ENCODE peak calls at places on chromosomes 13 and 19, in seven cellular contexts. One of them, this sample, is unnamed. For H3K36me3, the result is how much of the 10 kb centered on the place peaks cover.

GRCh38 chr19:55406869-55407624 is 541 bp downstream of the UBE2S start:
- DNase-seq in aorta: peak
- DNase-seq in body of pancreas: peak
- DNase-seq in colonic mucosa: no peak
- DNase-seq in CD8-positive, alpha-beta T cell: no peak
- DNase-seq in brain microvascular endothelial cell: no peak
- DNase-seq in PC-9: peak
- DNase-seq in this sample: peak

GRCh38 chr19:13962738-13963602 is 10.7 kb downstream of the DCAF15 start:
- DNase-seq in body of pancreas: no peak
- DNase-seq in PC-9: no peak
- DNase-seq in brain microvascular endothelial cell: no peak
- DNase-seq in CD8-positive, alpha-beta T cell: no peak
- DNase-seq in aorta: peak
- DNase-seq in colonic mucosa: no peak
- DNase-seq in this sample: peak

GRCh38 chr13:20796791-20797513 is 23.2 kb upstream of the EEF1AKMT1 start:
- DNase-seq in aorta: no peak
- DNase-seq in PC-9: no peak
- DNase-seq in CD8-positive, alpha-beta T cell: no peak
- DNase-seq in body of pancreas: no peak
- DNase-seq in colonic mucosa: no peak
- DNase-seq in brain microvascular endothelial cell: no peak
- DNase-seq in this sample: peak

GRCh38 chr19:7337380-7338194 is 11.2 kb upstream of the ARHGEF18 start:
- DNase-seq in colonic mucosa: no peak
- DNase-seq in body of pancreas: no peak
- DNase-seq in PC-9: no peak
- DNase-seq in CD8-positive, alpha-beta T cell: no peak
- DNase-seq in aorta: no peak
- DNase-seq in brain microvascular endothelial cell: no peak
- DNase-seq in this sample: no peak

GRCh38 chr13:73984949-73985691 is 149.1 kb downstream of the KLF12 start:
- DNase-seq in CD8-positive, alpha-beta T cell: peak
- DNase-seq in colonic mucosa: no peak
- DNase-seq in body of pancreas: no peak
- DNase-seq in brain microvascular endothelial cell: no peak
- DNase-seq in aorta: no peak
- DNase-seq in PC-9: no peak
- DNase-seq in this sample: no peak

GRCh38 chr13:80084086-80084676 is 256.7 kb downstream of the SPRY2 start:
- DNase-seq in aorta: no peak
- DNase-seq in CD8-positive, alpha-beta T cell: no peak
- DNase-seq in brain microvascular endothelial cell: peak
- DNase-seq in body of pancreas: no peak
- DNase-seq in PC-9: no peak
- DNase-seq in colonic mucosa: no peak
- DNase-seq in this sample: peak

GRCh38 chr13:50979187-50979586 is 69.6 kb downstream of the RNASEH2B start:
- DNase-seq in body of pancreas: no peak
- DNase-seq in PC-9: no peak
- DNase-seq in brain microvascular endothelial cell: no peak
- DNase-seq in CD8-positive, alpha-beta T cell: no peak
- DNase-seq in colonic mucosa: no peak
- DNase-seq in aorta: no peak
- DNase-seq in this sample: no peak

GRCh38 chr13:106173346-106173745 is 362.1 kb downstream of the EFNB2 start:
- DNase-seq in brain microvascular endothelial cell: no peak
- DNase-seq in CD8-positive, alpha-beta T cell: no peak
- DNase-seq in body of pancreas: no peak
- DNase-seq in aorta: no peak
- DNase-seq in PC-9: no peak
- DNase-seq in colonic mucosa: no peak
- DNase-seq in this sample: no peak

GRCh38 chr19:3866798-3867638 is 1.8 kb downstream of the ZFR2 start:
- DNase-seq in aorta: no peak
- DNase-seq in CD8-positive, alpha-beta T cell: no peak
- DNase-seq in brain microvascular endothelial cell: no peak
- DNase-seq in body of pancreas: no peak
- DNase-seq in colonic mucosa: no peak
- DNase-seq in PC-9: no peak
- DNase-seq in this sample: no peak

GRCh38 chr19:19568802-19569756 is 31.0 kb downstream of the CILP2 start:
- DNase-seq in aorta: no peak
- DNase-seq in colonic mucosa: no peak
- DNase-seq in PC-9: peak
- DNase-seq in brain microvascular endothelial cell: peak
- DNase-seq in CD8-positive, alpha-beta T cell: no peak
- DNase-seq in body of pancreas: no peak
- DNase-seq in this sample: peak

GRCh38 chr19:23762884-23763711 is 4.4 kb upstream of the ZNF681 start:
- DNase-seq in body of pancreas: peak
- DNase-seq in CD8-positive, alpha-beta T cell: peak
- DNase-seq in PC-9: peak
- DNase-seq in colonic mucosa: peak
- DNase-seq in brain microvascular endothelial cell: peak
- DNase-seq in aorta: peak
- DNase-seq in this sample: no peak

GRCh38 chr13:75341025-75341424 is 140.9 kb downstream of the TBC1D4 start:
- DNase-seq in colonic mucosa: no peak
- DNase-seq in brain microvascular endothelial cell: no peak
- DNase-seq in aorta: no peak
- DNase-seq in PC-9: no peak
- DNase-seq in body of pancreas: no peak
- DNase-seq in CD8-positive, alpha-beta T cell: no peak
- DNase-seq in this sample: no peak

GRCh38 chr13:29624997-29625396 is 29.5 kb upstream of the SLC7A1 start:
- DNase-seq in CD8-positive, alpha-beta T cell: no peak
- DNase-seq in PC-9: no peak
- DNase-seq in brain microvascular endothelial cell: no peak
- DNase-seq in colonic mucosa: no peak
- DNase-seq in aorta: no peak
- DNase-seq in body of pancreas: no peak
- DNase-seq in this sample: no peak

GRCh38 chr13:94154362-94154761 is 325.1 kb downstream of the DCT start:
- DNase-seq in brain microvascular endothelial cell: peak
- DNase-seq in body of pancreas: peak
- DNase-seq in colonic mucosa: peak
- DNase-seq in CD8-positive, alpha-beta T cell: no peak
- DNase-seq in aorta: peak
- DNase-seq in PC-9: no peak
- DNase-seq in this sample: peak

GRCh38 chr19:15144046-15144646 is 36.9 kb downstream of the SYDE1 start:
- DNase-seq in colonic mucosa: no peak
- DNase-seq in body of pancreas: no peak
- DNase-seq in CD8-positive, alpha-beta T cell: no peak
- DNase-seq in aorta: no peak
- DNase-seq in PC-9: no peak
- DNase-seq in brain microvascular endothelial cell: no peak
- DNase-seq in this sample: peak

GRCh38 chr19:50359432-50359818 is 6.0 kb downstream of the NAPSA start:
- DNase-seq in CD8-positive, alpha-beta T cell: no peak
- DNase-seq in body of pancreas: no peak
- DNase-seq in aorta: no peak
- DNase-seq in colonic mucosa: no peak
- DNase-seq in PC-9: no peak
- DNase-seq in brain microvascular endothelial cell: no peak
- DNase-seq in this sample: no peak

GRCh38 chr13:24267283-24267682 is 42.1 kb upstream of the C1QTNF9 start:
- DNase-seq in aorta: no peak
- DNase-seq in body of pancreas: no peak
- DNase-seq in CD8-positive, alpha-beta T cell: no peak
- DNase-seq in PC-9: no peak
- DNase-seq in brain microvascular endothelial cell: no peak
- DNase-seq in colonic mucosa: no peak
- DNase-seq in this sample: no peak
- H3K4me3 ChIP-seq in aorta: no peak
- H3K4me3 ChIP-seq in body of pancreas: no peak
- H3K4me3 ChIP-seq in CD8-positive, alpha-beta T cell: peak
- H3K4me3 ChIP-seq in PC-9: no peak
- H3K4me3 ChIP-seq in brain microvascular endothelial cell: no peak
- H3K4me3 ChIP-seq in colonic mucosa: no peak
- H3K4me3 ChIP-seq in this sample: no peak

GRCh38 chr19:36140289-36141038 is 598 bp downstream of the CAPNS1 start:
- DNase-seq in PC-9: peak
- DNase-seq in CD8-positive, alpha-beta T cell: no peak
- DNase-seq in colonic mucosa: peak
- DNase-seq in body of pancreas: peak
- DNase-seq in aorta: peak
- DNase-seq in brain microvascular endothelial cell: peak
- DNase-seq in this sample: peak

GRCh38 chr19:36142046-36142445 is 2.2 kb downstream of the CAPNS1 start:
- DNase-seq in PC-9: no peak
- DNase-seq in colonic mucosa: no peak
- DNase-seq in brain microvascular endothelial cell: no peak
- DNase-seq in body of pancreas: no peak
- DNase-seq in CD8-positive, alpha-beta T cell: no peak
- DNase-seq in aorta: no peak
- DNase-seq in this sample: no peak

GRCh38 chr19:36141039-36141914 is 1.4 kb downstream of the CAPNS1 start:
- DNase-seq in colonic mucosa: peak
- DNase-seq in brain microvascular endothelial cell: peak
- DNase-seq in PC-9: peak
- DNase-seq in CD8-positive, alpha-beta T cell: peak
- DNase-seq in body of pancreas: peak
- DNase-seq in aorta: peak
- DNase-seq in this sample: peak

GRCh38 chr19:36142496-36142895 is 2.6 kb downstream of the CAPNS1 start:
- DNase-seq in CD8-positive, alpha-beta T cell: no peak
- DNase-seq in aorta: no peak
- DNase-seq in body of pancreas: no peak
- DNase-seq in colonic mucosa: no peak
- DNase-seq in PC-9: no peak
- DNase-seq in brain microvascular endothelial cell: no peak
- DNase-seq in this sample: no peak

GRCh38 chr19:36144624-36145023 is 4.8 kb downstream of the CAPNS1 start:
- DNase-seq in brain microvascular endothelial cell: no peak
- DNase-seq in CD8-positive, alpha-beta T cell: no peak
- DNase-seq in body of pancreas: no peak
- DNase-seq in colonic mucosa: no peak
- DNase-seq in aorta: no peak
- DNase-seq in PC-9: no peak
- DNase-seq in this sample: no peak
- H3K36me3 ChIP-seq in brain microvascular endothelial cell: half or more
- H3K36me3 ChIP-seq in CD8-positive, alpha-beta T cell: under half
- H3K36me3 ChIP-seq in body of pancreas: under half
- H3K36me3 ChIP-seq in colonic mucosa: under half
- H3K36me3 ChIP-seq in aorta: under half
- H3K36me3 ChIP-seq in PC-9: under half
- H3K36me3 ChIP-seq in this sample: half or more

GRCh38 chr19:409006-409514 is at the start of gene C2CD4C:
- DNase-seq in CD8-positive, alpha-beta T cell: no peak
- DNase-seq in brain microvascular endothelial cell: no peak
- DNase-seq in colonic mucosa: no peak
- DNase-seq in PC-9: no peak
- DNase-seq in aorta: peak
- DNase-seq in body of pancreas: peak
- DNase-seq in this sample: peak
- H3K4me3 ChIP-seq in CD8-positive, alpha-beta T cell: peak
- H3K4me3 ChIP-seq in brain microvascular endothelial cell: no peak
- H3K4me3 ChIP-seq in colonic mucosa: peak
- H3K4me3 ChIP-seq in PC-9: peak
- H3K4me3 ChIP-seq in aorta: peak
- H3K4me3 ChIP-seq in body of pancreas: no peak
- H3K4me3 ChIP-seq in this sample: no peak

DNA sequence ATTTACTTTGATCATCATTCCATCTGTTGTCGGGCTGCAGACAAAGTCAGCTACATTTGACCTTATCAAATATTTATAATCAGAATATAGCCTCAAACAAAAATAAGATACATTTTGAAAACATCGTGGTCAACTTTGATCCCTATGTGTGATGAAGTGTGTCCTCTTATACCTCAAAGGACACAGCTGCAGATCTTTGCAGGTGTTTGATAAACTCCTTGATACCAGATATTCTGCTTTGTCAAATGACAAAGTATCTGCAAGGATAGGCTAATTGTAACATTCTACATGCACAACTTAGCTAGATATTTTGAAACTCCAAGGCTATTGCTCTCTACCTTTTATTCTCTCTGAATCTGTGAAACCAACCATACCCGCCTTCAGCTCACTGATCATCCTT is 44.0 kb downstream of the PHF11 start:
- DNase-seq in CD8-positive, alpha-beta T cell: no peak
- DNase-seq in brain microvascular endothelial cell: no peak
- DNase-seq in body of pancreas: no peak
- DNase-seq in colonic mucosa: no peak
- DNase-seq in PC-9: no peak
- DNase-seq in aorta: no peak
- DNase-seq in this sample: no peak
- H3K36me3 ChIP-seq in CD8-positive, alpha-beta T cell: under half
- H3K36me3 ChIP-seq in brain microvascular endothelial cell: under half
- H3K36me3 ChIP-seq in body of pancreas: under half
- H3K36me3 ChIP-seq in colonic mucosa: under half
- H3K36me3 ChIP-seq in PC-9: under half
- H3K36me3 ChIP-seq in aorta: under half
- H3K36me3 ChIP-seq in this sample: under half

DNA sequence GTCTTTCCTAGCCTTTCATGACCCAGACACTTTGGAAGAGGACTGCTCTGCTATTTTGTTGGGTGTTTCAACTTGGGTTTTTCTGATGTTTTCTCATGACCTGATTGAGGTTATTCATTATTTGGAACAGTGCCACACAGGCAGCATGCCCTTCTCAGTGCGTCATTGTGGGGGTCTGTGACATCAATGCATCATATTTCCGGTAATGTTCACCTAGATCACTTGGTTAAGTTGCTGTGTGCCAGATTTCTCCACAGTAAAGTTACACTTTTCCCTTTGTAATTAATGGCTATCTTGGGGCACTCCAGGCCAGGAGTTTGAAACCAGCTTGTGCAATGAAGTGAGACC is 124.4 kb downstream of the SIPA1L3 start:
- DNase-seq in brain microvascular endothelial cell: peak
- DNase-seq in aorta: no peak
- DNase-seq in PC-9: no peak
- DNase-seq in body of pancreas: no peak
- DNase-seq in CD8-positive, alpha-beta T cell: no peak
- DNase-seq in colonic mucosa: no peak
- DNase-seq in this sample: no peak
- H3K4me3 ChIP-seq in brain microvascular endothelial cell: no peak
- H3K4me3 ChIP-seq in aorta: no peak
- H3K4me3 ChIP-seq in PC-9: no peak
- H3K4me3 ChIP-seq in body of pancreas: no peak
- H3K4me3 ChIP-seq in CD8-positive, alpha-beta T cell: no peak
- H3K4me3 ChIP-seq in colonic mucosa: no peak
- H3K4me3 ChIP-seq in this sample: no peak

DNA sequence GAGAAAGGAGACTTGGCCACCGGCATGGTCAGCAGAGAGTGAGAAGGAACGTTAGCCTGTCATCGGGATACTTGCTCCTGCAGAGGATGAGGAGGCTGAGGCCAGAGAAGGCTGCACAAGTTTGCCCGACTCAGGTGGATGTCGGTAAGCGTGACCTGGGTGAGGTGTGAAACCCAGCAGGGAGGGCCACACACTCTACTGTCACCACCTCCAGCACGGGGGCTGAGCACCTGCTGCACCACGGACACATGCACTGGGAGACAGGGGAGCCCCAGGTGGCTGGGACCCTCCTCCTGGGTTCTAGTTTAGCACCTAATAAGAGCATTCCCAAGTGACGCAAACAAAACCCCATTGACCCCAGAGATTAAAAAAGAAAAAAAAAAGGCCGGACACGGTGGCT is 17.3 kb downstream of the MLLT1 start:
- DNase-seq in colonic mucosa: no peak
- DNase-seq in brain microvascular endothelial cell: no peak
- DNase-seq in aorta: no peak
- DNase-seq in PC-9: no peak
- DNase-seq in CD8-positive, alpha-beta T cell: no peak
- DNase-seq in body of pancreas: no peak
- DNase-seq in this sample: no peak
- H3K36me3 ChIP-seq in colonic mucosa: under half
- H3K36me3 ChIP-seq in brain microvascular endothelial cell: under half
- H3K36me3 ChIP-seq in aorta: under half
- H3K36me3 ChIP-seq in PC-9: under half
- H3K36me3 ChIP-seq in CD8-positive, alpha-beta T cell: under half
- H3K36me3 ChIP-seq in body of pancreas: under half
- H3K36me3 ChIP-seq in this sample: under half